ENCODE peak calls at places on chromosome X, in four cellular contexts. A is neuronal stem cell, Z is H1, S is IMR-90. D is an unnamed sample.

GRCh38 chrX:131792356-131792749 is 230.7 kb upstream of the STK26 start:
- DNase-seq in A (no peak), Z (no peak), S (peak; percentile 94), D (peak; percentile 80)

GRCh38 chrX:49712577-49712976 is 16.8 kb upstream of the PAGE1 start:
- DNase-seq in S (no peak), A (no peak), Z (no peak), D (no peak)

GRCh38 chrX:148806145-148806868 is 305.9 kb downstream of the AFF2 start:
- DNase-seq in Z (peak; percentile 42), S (no peak), A (no peak), D (no peak)

GRCh38 chrX:135489542-135489941 is 30.9 kb upstream of the INTS6L start:
- DNase-seq in Z (no peak), A (no peak), S (no peak), D (no peak)

GRCh38 chrX:43504394-43504793 is 151.7 kb upstream of the MAOA start:
- DNase-seq in S (no peak), Z (no peak), A (no peak), D (no peak)

GRCh38 chrX:136781180-136781797 is 557 bp upstream of the ARHGEF6 start:
- DNase-seq in Z (no peak), S (no peak), A (no peak), D (peak; percentile 53)

GRCh38 chrX:9905721-9906120 is 61.4 kb upstream of the CLDN34 start:
- DNase-seq in A (no peak), S (no peak), Z (no peak), D (no peak)

GRCh38 chrX:65697915-65698796 is 30.7 kb downstream of the MSN start:
- DNase-seq in Z (no peak), S (no peak), A (no peak), D (no peak)

GRCh38 chrX:44152867-44153266 is 179.7 kb upstream of the NDP start:
- DNase-seq in A (no peak), Z (no peak), S (peak; percentile 2), D (no peak)

GRCh38 chrX:65866146-65866545 is 173.7 kb downstream of the VSIG4 start:
- DNase-seq in S (no peak), A (no peak), Z (no peak), D (no peak)

GRCh38 chrX:74923942-74924448 is 1.3 kb downstream of the NEXMIF start:
- DNase-seq in A (peak; percentile 1), S (no peak), Z (no peak), D (no peak)

GRCh38 chrX:153645151-153645550 is 1.9 kb upstream of the DUSP9 start:
- DNase-seq in A (no peak), Z (no peak), S (no peak), D (no peak)

GRCh38 chrX:153642313-153642654 is 4.7 kb upstream of the DUSP9 start:
- DNase-seq in Z (peak; percentile 53), A (no peak), S (no peak), D (no peak)

GRCh38 chrX:153642655-153643430 is 4.2 kb upstream of the DUSP9 start:
- DNase-seq in S (no peak), Z (no peak), A (no peak), D (no peak)

GRCh38 chrX:153644356-153645125 is 2.5 kb upstream of the DUSP9 start:
- DNase-seq in S (no peak), A (no peak), Z (peak; percentile 53), D (no peak)

DNA sequence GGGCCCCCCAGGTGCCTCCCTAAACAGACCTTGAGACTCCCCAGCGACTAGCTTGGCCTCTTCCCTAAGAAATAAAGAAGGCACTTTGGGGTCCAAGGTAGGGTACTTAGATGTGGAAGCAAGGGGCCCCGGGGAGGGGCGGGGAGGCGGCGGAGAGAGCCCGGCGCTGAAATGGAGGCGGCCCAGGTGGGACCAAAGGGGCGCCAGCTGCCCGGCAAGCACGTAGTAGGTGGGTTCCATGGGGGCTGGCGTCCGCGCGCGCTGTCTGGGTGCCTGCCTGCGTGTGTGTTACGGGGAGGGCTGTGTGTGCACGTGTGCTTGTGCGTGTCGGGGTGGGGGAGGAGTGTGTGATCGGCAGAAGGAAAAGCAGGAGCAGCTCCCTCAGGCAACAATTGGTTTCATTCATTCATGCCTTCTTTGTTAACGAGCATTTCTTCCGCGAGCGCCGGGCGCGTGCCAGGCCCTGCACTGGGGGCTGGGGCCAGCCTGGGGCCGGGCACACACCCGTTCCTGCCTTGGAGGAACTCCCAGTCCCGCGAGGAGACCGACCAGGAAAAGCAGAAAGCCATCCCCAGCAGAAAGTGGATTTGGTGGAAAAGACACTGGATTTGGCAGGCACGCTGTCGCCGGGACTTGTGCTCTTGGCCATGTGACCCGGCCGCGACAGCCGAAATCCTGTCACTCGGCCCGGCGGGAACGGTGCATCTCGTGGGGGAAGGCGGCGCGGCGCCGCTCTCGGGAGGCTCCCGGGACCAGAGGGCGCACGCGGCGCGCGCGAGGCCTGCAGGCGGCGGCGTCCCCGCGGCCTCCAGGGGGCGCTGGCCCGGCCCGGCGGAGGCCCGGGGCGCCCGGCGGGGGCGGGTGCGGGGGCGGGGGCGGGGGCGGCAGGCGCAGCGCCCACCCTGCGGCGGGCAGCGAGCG is 3.3 kb upstream of the DUSP9 start:
- DNase-seq in Z (no peak), A (no peak), S (no peak), D (peak; percentile 20)
- H3K4me3 ChIP-seq in Z (peak overlapping the region; percentile 7), A (peak overlapping the region; percentile 64), S (no peak overlapping the region), D (no peak overlapping the region)

GRCh38 chrX:124349054-124349453 is 2.7 kb downstream of the SH2D1A start:
- DNase-seq in S (no peak), Z (no peak), A (no peak), D (no peak)

GRCh38 chrX:124358796-124359386 is 12.5 kb downstream of the SH2D1A start:
- DNase-seq in S (no peak), A (no peak), Z (no peak), D (no peak)

DNA sequence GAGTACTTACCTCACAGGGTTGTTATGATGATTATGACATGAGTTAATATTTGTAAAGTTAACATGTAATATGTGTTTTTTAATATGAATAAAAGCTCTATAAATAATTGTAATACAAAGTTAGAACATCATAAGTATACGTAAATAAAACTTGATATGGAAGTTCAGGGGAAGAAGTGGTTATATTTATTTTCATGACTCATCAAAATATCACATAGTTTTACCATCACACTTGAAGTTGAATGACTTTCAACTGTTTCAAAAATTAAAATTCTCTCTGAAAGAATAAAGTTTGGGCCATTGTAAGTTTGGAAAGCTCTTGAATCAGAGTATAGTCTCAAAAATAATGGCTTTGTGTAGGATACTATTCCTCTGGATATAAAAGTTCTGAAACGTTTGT is 8.3 kb downstream of the SH2D1A start:
- DNase-seq in A (no peak), S (no peak), Z (no peak), D (no peak)
- H3K4me1 ChIP-seq in A (no peaks in the 10 kb centered on the region), S (no peaks in the 10 kb centered on the region), Z (no peaks in the 10 kb centered on the region), D (no peaks in the 10 kb centered on the region)

GRCh38 chrX:150842198-150842553 is 56.3 kb downstream of the CD99L2 start:
- DNase-seq in A (no peak), Z (no peak), S (no peak), D (no peak)

GRCh38 chrX:150837845-150838244 is 60.6 kb downstream of the CD99L2 start:
- DNase-seq in Z (no peak), A (no peak), S (no peak), D (no peak)

GRCh38 chrX:150844016-150844415 is 54.5 kb downstream of the CD99L2 start:
- DNase-seq in S (no peak), Z (no peak), A (no peak), D (peak; percentile 69)

GRCh38 chrX:150845091-150845490 is 53.4 kb downstream of the CD99L2 start:
- DNase-seq in A (no peak), S (no peak), Z (no peak), D (peak; percentile 69)

GRCh38 chrX:150841466-150842197 is 56.8 kb downstream of the CD99L2 start:
- DNase-seq in A (no peak), Z (no peak), S (peak; percentile 23), D (peak; percentile 53)
- H3K14ac ChIP-seq in A (no peak overlapping the region), Z (no peak overlapping the region), S (no peak overlapping the region), D (no peak overlapping the region)

DNA sequence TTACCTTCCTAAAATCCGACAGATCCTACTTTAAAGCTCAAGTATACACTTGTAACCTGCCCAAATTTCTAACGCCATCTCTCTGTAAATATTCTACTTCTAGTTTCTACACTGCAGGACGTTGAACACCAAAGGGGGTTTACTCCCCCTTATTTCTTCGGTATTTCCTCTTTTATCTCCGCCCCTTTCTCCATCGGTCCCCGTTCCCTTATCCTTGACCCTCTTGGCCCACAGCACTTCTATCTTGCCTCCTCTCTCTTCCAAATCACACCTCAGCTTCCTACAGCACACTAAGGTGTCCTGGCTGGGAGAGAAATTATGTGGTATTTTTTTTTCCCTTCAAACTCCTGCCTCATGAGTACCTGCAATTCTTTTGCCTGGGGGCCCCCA is 728 bp downstream of the ZMAT1 start:
- DNase-seq in S (no peak), Z (no peak), A (peak; percentile 1), D (no peak)
- H3K4me3 ChIP-seq in S (no peak overlapping the region), Z (peak overlapping the region; percentile 39), A (peak overlapping the region; percentile 78), D (no peak overlapping the region)